ENCODE peak calls at places on chromosomes 11 and 22, in four cellular contexts. F is K562, P is HL-60, E is GM12878. B is an unnamed sample.

GRCh38 chr11:68215087-68215445 is 2.0 kb upstream of the KMT5B start:
- DNase-seq in F (peak), P (peak), E (no peak), B (no peak)

GRCh38 chr22:48236261-48236660 is 1473.8 kb downstream of the TBC1D22A start:
- DNase-seq in F (no peak), P (no peak), E (no peak), B (no peak)

GRCh38 chr11:66231561-66231960 is 36.9 kb upstream of the RAB1B start:
- DNase-seq in F (no peak), P (no peak), E (no peak), B (no peak)

GRCh38 chr11:46533396-46534110 is 60.3 kb downstream of the AMBRA1 start:
- DNase-seq in F (no peak), P (no peak), E (no peak), B (no peak)

GRCh38 chr11:2647167-2647566 is 52.6 kb downstream of the KCNQ1OT1 start:
- DNase-seq in F (no peak), P (no peak), E (no peak), B (no peak)

GRCh38 chr11:10139656-10140055 is 154.4 kb downstream of the SBF2 start:
- DNase-seq in F (no peak), P (no peak), E (no peak), B (no peak)

GRCh38 chr11:74466916-74467885 is at the start of gene KCNE3:
- DNase-seq in F (peak), P (no peak), E (no peak), B (no peak)

GRCh38 chr22:46660604-46661201 is 40.5 kb downstream of the GRAMD4 start:
- DNase-seq in F (no peak), P (no peak), E (no peak), B (no peak)

GRCh38 chr11:26244207-26244606 is 87.7 kb upstream of the ANO3 start:
- DNase-seq in F (no peak), P (no peak), E (no peak), B (no peak)

GRCh38 chr11:94671553-94672366 is 96.4 kb upstream of the AMOTL1 start:
- DNase-seq in F (no peak), P (no peak), E (no peak), B (no peak)

GRCh38 chr11:133934599-133935550 is 21.9 kb downstream of the IGSF9B start:
- DNase-seq in F (peak), P (no peak), E (no peak), B (no peak)

GRCh38 chr22:31230155-31230870 is 18.2 kb downstream of the LIMK2 start:
- DNase-seq in F (no peak), P (peak), E (peak), B (no peak)

GRCh38 chr11:76781046-76781801 is 1.9 kb upstream of the TSKU start:
- DNase-seq in F (no peak), P (no peak), E (no peak), B (no peak)

GRCh38 chr11:2929880-2930704 is 872 bp upstream of the PHLDA2 start:
- DNase-seq in F (peak), P (peak), E (peak), B (peak)

GRCh38 chr11:2096919-2097301 is 42.3 kb downstream of the IGF2 start:
- DNase-seq in F (no peak), P (no peak), E (no peak), B (no peak)

GRCh38 chr11:2518983-2519340 is 74.2 kb downstream of the KCNQ1 start:
- DNase-seq in F (no peak), P (no peak), E (no peak), B (no peak)

GRCh38 chr11:14644396-14645246 is 1.0 kb downstream of the PDE3B start:
- DNase-seq in F (no peak), P (peak), E (no peak), B (peak)

GRCh38 chr11:74672956-74673895 is 58.0 kb downstream of the CHRDL2 start:
- DNase-seq in F (no peak), P (peak), E (no peak), B (no peak)

GRCh38 chr11:113001709-113002108 is 40.5 kb downstream of the NCAM1 start:
- DNase-seq in F (no peak), P (no peak), E (no peak), B (no peak)

GRCh38 chr22:25990940-25991339 is 178.3 kb upstream of the SEZ6L start:
- DNase-seq in F (no peak), P (no peak), E (no peak), B (no peak)
- TF ChIP-seq SPI1 in F (no peak), P (no peak), E (no peak), B (no peak)

GRCh38 chr22:24068377-24068680 is 57.2 kb downstream of the CABIN1 start:
- DNase-seq in F (peak), P (no peak), E (no peak), B (no peak)

GRCh38 chr22:24068717-24069116 is 57.6 kb downstream of the CABIN1 start:
- DNase-seq in F (no peak), P (no peak), E (no peak), B (no peak)

GRCh38 chr22:24066872-24067271 is 55.8 kb downstream of the CABIN1 start:
- DNase-seq in F (no peak), P (no peak), E (no peak), B (no peak)

GRCh38 chr22:24066260-24066659 is 55.2 kb downstream of the CABIN1 start:
- DNase-seq in F (no peak), P (no peak), E (no peak), B (no peak)

DNA sequence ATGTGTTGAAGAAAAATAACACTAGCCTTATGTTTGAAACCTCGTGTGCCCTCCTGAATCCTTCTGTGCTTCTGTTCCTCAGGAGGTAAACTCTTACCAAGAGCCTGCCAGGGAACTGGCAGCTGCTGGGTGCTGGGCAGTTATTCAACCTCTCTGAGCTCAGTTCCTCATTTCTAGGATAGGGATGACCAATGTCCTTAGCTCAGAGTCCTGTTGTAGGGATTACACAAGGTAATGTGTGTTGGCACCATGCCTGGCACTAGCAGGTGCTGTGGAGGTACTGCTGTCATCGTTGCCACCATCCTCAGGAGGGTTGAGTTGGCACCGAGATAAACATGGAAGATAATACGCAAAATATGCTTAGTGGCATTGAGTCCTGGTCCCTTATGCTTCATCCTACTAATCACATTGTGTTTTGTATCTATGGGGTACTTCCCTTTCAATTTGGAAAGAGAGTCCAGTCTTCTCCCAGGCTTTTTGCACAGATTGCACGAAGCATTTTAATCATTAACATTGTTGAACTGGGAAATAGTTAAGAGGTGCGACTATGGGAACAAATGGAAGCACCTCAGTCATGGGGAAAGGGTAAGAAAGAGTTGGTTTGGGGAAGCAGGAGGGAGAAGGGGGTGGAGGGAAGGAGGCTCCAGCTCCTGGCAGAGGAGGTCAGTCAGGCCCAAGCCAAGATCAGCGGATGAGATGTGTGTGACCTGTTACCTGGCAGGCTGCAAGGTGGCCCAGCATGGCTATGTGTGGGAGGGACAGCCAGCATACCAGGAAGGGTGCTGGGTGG is 56.7 kb downstream of the CABIN1 start:
- DNase-seq in F (no peak), P (peak), E (no peak), B (no peak)
- TF ChIP-seq SPI1 in F (no peak), P (peak), E (no peak), B (peak)

GRCh38 chr11:71256080-71256479 is 3.7 kb upstream of the SHANK2 start:
- DNase-seq in F (no peak), P (no peak), E (no peak), B (no peak)

GRCh38 chr11:71252434-71252781 is at the start of gene SHANK2:
- DNase-seq in F (no peak), P (no peak), E (no peak), B (no peak)

GRCh38 chr11:71252782-71253730 is 679 bp upstream of the SHANK2 start:
- DNase-seq in F (no peak), P (no peak), E (no peak), B (no peak)

GRCh38 chr11:71253794-71254193 is 1.4 kb upstream of the SHANK2 start:
- DNase-seq in F (no peak), P (no peak), E (no peak), B (no peak)

DNA sequence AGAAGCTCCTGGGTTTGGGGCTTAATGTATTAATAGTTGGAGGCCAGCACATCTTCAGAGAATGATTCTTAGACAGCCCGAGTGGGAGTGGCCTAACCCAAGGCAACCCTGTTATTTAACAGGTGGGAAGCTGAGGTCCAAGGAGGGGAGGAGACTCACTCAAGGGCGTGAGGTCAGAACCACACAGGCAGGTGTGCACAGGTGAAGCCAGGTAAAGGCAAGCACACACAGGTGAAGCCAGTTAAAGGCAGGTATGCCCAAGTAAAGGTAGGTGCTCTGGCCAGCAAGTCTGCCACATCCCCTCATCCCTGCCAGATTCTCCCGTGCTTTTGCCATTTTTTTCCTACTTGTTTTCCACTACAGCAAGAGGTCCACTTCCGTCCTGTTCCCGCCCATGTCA is 2.9 kb upstream of the SHANK2 start:
- DNase-seq in F (no peak), P (no peak), E (no peak), B (no peak)
- TF ChIP-seq SPI1 in F (no peak), P (no peak), E (no peak), B (no peak)

GRCh38 chr11:132772712-132773545 is 759.4 kb downstream of the OPCML start:
- DNase-seq in F (no peak), P (no peak), E (no peak), B (no peak)
- TF ChIP-seq SPI1 in F (no peak), P (no peak), E (no peak), B (no peak)

GRCh38 chr11:59154585-59154984 is 11.9 kb downstream of the FAM111A start:
- DNase-seq in F (no peak), P (no peak), E (no peak), B (no peak)

GRCh38 chr11:59152312-59152967 is 9.8 kb downstream of the FAM111A start:
- DNase-seq in F (no peak), P (no peak), E (no peak), B (no peak)

GRCh38 chr11:59164028-59164427 is 7.9 kb upstream of the DTX4 start:
- DNase-seq in F (no peak), P (no peak), E (no peak), B (no peak)

GRCh38 chr11:59157433-59157832 is 14.5 kb upstream of the DTX4 start:
- DNase-seq in F (no peak), P (no peak), E (no peak), B (no peak)

GRCh38 chr11:59158206-59159068 is 13.5 kb upstream of the DTX4 start:
- DNase-seq in F (peak), P (peak), E (no peak), B (no peak)
- TF ChIP-seq SPI1 in F (no peak), P (no peak), E (peak), B (peak)

DNA sequence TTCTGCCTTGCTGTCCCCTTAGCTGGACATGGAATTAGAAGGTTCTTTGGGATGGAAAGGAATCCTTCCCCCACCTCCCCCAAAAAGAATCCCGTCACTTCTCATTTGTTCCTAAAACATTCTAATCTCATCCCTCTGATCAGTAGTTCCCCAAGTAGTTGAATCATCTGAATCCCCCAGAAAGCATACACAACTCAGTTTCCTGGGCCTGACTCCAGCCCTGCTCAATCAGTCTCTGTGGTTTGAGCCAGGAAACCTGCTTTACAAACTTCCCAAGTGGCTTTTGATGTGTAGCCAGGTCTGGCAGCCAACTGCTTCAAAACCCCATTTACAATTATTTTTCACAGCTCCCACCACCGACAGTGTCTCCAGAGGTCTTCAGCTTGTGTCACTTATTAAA is 20.2 kb downstream of the C22orf31 start:
- DNase-seq in F (no peak), P (no peak), E (no peak), B (no peak)
- TF ChIP-seq SPI1 in F (no peak), P (no peak), E (no peak), B (no peak)

B was measured in GM12891.